ENCODE peak calls at places on chromosome 22, in seven cellular contexts. R, N, Y, K, A, E and P are unnamed samples.

GRCh38 chr22:50420015-50420414 is 54.8 kb downstream of the SBF1 start:
- DNase-seq in N (no peak), R (no peak), E (no peak), K (no peak), A (no peak), Y (no peak), P (no peak)

GRCh38 chr22:24289138-24289537 is 18.5 kb downstream of the SPECC1L start:
- DNase-seq in N (no peak), R (no peak), A (peak; percentile 24), Y (no peak), E (no peak), K (no peak), P (no peak)

GRCh38 chr22:48053973-48054372 is 1291.5 kb downstream of the TBC1D22A start:
- DNase-seq in R (no peak), E (no peak), Y (no peak), K (no peak), N (no peak), A (no peak), P (no peak)

GRCh38 chr22:42344391-42344861 is 74.0 kb upstream of the TCF20 start:
- DNase-seq in N (peak; percentile 55), R (peak; percentile 63), E (peak; percentile 55), K (peak; percentile 45), Y (no peak), A (peak; percentile 40), P (no peak)

GRCh38 chr22:24039046-24039445 is 27.9 kb downstream of the CABIN1 start:
- DNase-seq in Y (no peak), K (no peak), N (no peak), E (no peak), R (no peak), A (peak; percentile 35), P (no peak)

GRCh38 chr22:45421349-45422057 is 8.0 kb downstream of the RIBC2 start:
- DNase-seq in E (no peak), K (no peak), Y (no peak), R (no peak), N (no peak), A (no peak), P (no peak)

GRCh38 chr22:40898850-40899357 is 37.0 kb upstream of the DNAJB7 start:
- DNase-seq in R (no peak), A (peak; percentile 65), N (no peak), K (peak; percentile 58), Y (no peak), E (no peak), P (no peak)

GRCh38 chr22:46219650-46220049 is 30.4 kb downstream of the CDPF1 start:
- DNase-seq in Y (no peak), K (no peak), E (no peak), N (no peak), R (no peak), A (no peak), P (no peak)

GRCh38 chr22:33455036-33455435 is 396.9 kb upstream of the SYN3 start:
- DNase-seq in K (no peak), R (no peak), N (no peak), E (no peak), Y (no peak), A (no peak), P (no peak)

GRCh38 chr22:47617186-47617585 is 854.7 kb downstream of the TBC1D22A start:
- DNase-seq in A (no peak), Y (no peak), R (no peak), N (no peak), E (no peak), K (no peak), P (no peak)

GRCh38 chr22:49234459-49234858 is 593.2 kb downstream of the BRD1 start:
- DNase-seq in E (no peak), A (no peak), Y (no peak), N (no peak), R (no peak), K (no peak), P (no peak)

GRCh38 chr22:23175817-23176644 is 4.3 kb upstream of the BCR start:
- DNase-seq in R (no peak), E (no peak), A (no peak), N (peak; percentile 6), K (no peak), Y (no peak), P (no peak)

GRCh38 chr22:47102648-47103047 is 340.2 kb downstream of the TBC1D22A start:
- DNase-seq in Y (no peak), K (peak; percentile 76), A (no peak), R (peak; percentile 51), E (no peak), N (no peak), P (no peak)

GRCh38 chr22:24190159-24190540 is 8.9 kb downstream of the SUSD2 start:
- DNase-seq in Y (no peak), N (no peak), A (no peak), K (no peak), R (no peak), E (peak; percentile 35), P (no peak)

GRCh38 chr22:48893288-48894063 is 934.2 kb downstream of the BRD1 start:
- DNase-seq in N (peak; percentile 7), A (no peak), K (no peak), Y (no peak), R (no peak), E (no peak), P (no peak)

GRCh38 chr22:29450222-29450621 is 11.8 kb downstream of the RFPL1 start:
- DNase-seq in E (no peak), N (no peak), R (no peak), A (peak; percentile 44), K (no peak), Y (no peak), P (no peak)

GRCh38 chr22:38861170-38861874 is 10.7 kb downstream of the CBX6 start:
- DNase-seq in A (no peak), N (no peak), Y (no peak), E (no peak), R (no peak), K (no peak), P (no peak)
- TF ChIP-seq CTCF in A (no peak), N (peak; percentile 11), Y (no peak), E (no peak), R (no peak), K (no peak), P (peak; percentile 41)

DNA sequence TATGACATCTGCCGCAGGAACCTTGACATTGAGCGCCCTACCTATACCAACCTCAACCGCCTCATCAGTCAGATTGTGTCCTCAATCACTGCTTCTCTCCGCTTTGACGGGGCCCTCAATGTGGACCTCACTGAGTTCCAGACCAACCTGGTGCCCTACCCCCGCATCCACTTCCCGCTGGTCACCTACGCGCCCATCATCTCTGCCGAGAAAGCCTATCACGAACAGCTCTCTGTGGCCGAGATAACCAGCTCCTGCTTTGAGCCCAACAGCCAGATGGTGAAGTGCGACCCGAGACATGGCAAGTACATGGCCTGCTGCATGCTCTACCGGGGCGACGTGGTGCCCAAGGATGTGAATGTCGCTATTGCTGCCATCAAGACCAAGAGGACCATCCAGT is 16.0 kb downstream of the TUBA8 start:
- DNase-seq in K (no peak), Y (no peak), N (no peak), A (no peak), R (no peak), E (no peak), P (no peak)
- TF ChIP-seq CTCF in K (no peak), Y (no peak), N (no peak), A (no peak), R (no peak), E (no peak), P (no peak)

GRCh38 chr22:35617137-35617755 is at the start of gene MB:
- DNase-seq in N (peak; percentile 90), K (no peak), R (no peak), E (no peak), Y (no peak), A (no peak), P (no peak)

GRCh38 chr22:35620624-35621245 is 3.6 kb upstream of the MB start:
- DNase-seq in N (peak; percentile 66), E (no peak), A (no peak), K (peak; percentile 35), Y (no peak), R (no peak), P (no peak)

GRCh38 chr22:35621446-35621845 is 4.3 kb upstream of the MB start:
- DNase-seq in R (no peak), A (no peak), E (no peak), Y (no peak), K (no peak), N (no peak), P (no peak)

GRCh38 chr22:35618427-35619223 is 1.5 kb upstream of the MB start:
- DNase-seq in Y (no peak), N (no peak), R (no peak), A (no peak), K (no peak), E (no peak), P (no peak)

DNA sequence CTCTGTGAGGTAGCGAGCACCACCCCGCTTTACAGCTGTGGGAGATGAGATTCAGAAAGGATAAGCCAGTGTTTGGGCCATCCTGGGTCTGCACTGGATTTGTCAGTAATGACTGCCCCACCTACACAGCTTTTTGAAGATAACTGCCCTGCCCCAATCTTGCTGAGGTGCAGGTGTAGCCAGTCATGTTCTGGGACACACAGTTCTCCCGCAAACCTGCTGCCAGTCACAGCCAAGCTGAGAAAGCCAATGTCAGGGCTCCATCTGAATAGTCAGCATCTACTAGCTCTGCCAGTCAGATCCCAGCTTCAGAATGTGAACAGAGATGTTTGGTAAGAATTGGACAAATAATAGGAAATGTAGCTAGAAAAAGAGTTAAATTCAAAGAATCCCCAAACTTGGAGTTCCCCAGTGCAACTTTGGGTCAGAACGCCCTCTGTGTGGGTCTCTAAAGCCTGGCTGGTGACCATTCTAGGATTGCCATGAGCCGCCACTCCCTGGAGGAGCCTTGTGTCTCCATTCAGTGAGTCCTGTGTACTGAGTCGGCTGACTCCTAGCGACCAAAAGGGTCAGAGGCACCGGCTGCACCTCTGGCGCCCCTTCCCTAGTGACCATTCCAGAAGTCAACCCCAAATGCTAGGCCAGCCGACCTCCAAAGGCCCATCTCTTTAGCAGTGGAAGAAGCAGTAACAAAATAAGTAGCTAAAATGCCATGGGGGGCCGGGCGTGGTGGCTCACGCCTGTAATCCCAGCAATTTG is 2.4 kb upstream of the MB start:
- DNase-seq in Y (no peak), K (no peak), E (no peak), A (no peak), N (no peak), R (no peak), P (no peak)
- TF ChIP-seq CTCF in Y (no peak), K (no peak), E (no peak), A (no peak), N (no peak), R (no peak), P (no peak)

DNA sequence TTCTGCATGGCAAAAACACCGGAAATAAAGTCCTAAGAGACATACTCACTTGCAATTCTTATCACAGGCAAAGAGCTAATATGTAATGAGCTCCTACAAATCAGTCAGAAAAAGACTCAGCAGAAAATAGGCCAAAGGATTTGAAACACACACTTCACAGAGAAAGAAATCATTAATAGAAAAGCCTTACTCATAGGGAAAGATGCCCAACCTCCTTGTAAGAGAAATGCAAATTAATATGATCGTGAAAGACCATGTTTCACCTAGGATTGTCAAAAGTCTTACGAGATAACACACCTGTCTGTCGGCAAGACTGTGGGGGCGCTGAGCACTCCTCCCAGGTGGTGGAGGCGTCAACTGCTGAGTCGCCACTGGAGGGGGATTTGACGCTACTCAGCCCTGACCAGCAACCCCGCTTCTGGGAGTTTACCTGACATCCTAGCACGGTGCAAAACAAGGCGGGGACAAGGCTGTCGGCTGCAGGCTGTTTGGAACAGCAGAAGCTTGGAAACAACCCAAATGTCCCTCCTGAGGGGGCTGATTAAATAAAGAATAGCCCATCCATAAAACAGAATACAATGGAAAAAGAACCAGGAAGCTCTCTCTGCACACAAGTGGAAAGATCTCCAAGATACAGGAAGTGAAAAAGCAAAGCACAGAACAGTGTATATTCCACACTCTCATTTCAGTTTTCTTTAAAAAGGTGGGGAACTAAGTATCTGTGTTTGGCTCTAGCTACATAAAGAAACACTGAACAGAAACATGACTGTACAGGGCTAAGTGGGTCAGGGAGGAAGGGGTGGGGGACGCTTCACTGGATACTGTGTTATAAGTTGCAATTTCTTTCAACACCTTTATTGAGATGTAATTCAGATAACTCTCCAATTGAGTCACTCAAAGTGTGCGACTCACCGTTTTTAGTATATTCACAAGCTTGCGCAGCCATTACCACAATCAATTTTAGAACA is 11.5 kb downstream of the CSNK1E start:
- DNase-seq in R (peak; percentile 75), A (peak; percentile 73), N (no peak), Y (no peak), E (no peak), K (peak; percentile 66), P (no peak)
- TF ChIP-seq CTCF in R (no peak), A (peak; percentile 5), N (no peak), Y (no peak), E (no peak), K (no peak), P (no peak)